ENCODE peak calls at places on chromosomes 2 and 18, in five cellular contexts. X, J, A, O and G are unnamed samples.
A peak's percentile ranks its signal among the peaks of the same experiment; 100 is the strongest.

GRCh38 chr2:46163804-46164569 is 133.2 kb upstream of the EPAS1 start:
- DNase-seq in X (no peak), J (no peak), A (no peak), O (no peak), G (no peak)

GRCh38 chr2:204012081-204012653 is 75.6 kb downstream of the ICOS start:
- DNase-seq in X (no peak), J (no peak), A (peak; percentile 4), O (no peak), G (peak; percentile 69)

GRCh38 chr2:39154944-39155343 is 34.1 kb upstream of the SOS1 start:
- DNase-seq in X (no peak), J (no peak), A (no peak), O (no peak), G (no peak)

GRCh38 chr18:4040391-4041172 is 414.5 kb downstream of the DLGAP1 start:
- DNase-seq in X (peak; percentile 11), J (no peak), A (no peak), O (no peak), G (no peak)

GRCh38 chr2:225002039-225002655 is 40.1 kb downstream of the DOCK10 start:
- DNase-seq in X (peak; percentile 48), J (peak; percentile 40), A (peak; percentile 60), O (peak; percentile 69), G (peak; percentile 58)

GRCh38 chr2:79414690-79415089 is 98.2 kb upstream of the CTNNA2 start:
- DNase-seq in X (no peak), J (no peak), A (no peak), O (no peak), G (no peak)

GRCh38 chr2:176172007-176172747 is 15.1 kb downstream of the HOXD3 start:
- DNase-seq in X (no peak), J (no peak), A (no peak), O (no peak), G (no peak)

GRCh38 chr2:11389551-11390528 is 45.4 kb upstream of the ROCK2 start:
- DNase-seq in X (no peak), J (no peak), A (no peak), O (no peak), G (no peak)

GRCh38 chr2:180133736-180134135 is 126.6 kb upstream of the CWC22 start:
- DNase-seq in X (no peak), J (no peak), A (no peak), O (no peak), G (no peak)

GRCh38 chr2:27889774-27890145 is 427 bp downstream of the RBKS start:
- DNase-seq in X (peak; percentile 28), J (peak; percentile 17), A (no peak), O (no peak), G (no peak)

GRCh38 chr2:26805241-26805676 is 19.4 kb downstream of the CENPA start:
- DNase-seq in X (no peak), J (no peak), A (no peak), O (no peak), G (no peak)